ENCODE peak calls at places on chromosomes 2 and 18, in four cellular contexts. M, R, V and F are unnamed samples.

GRCh38 chr18:63025251-63025710 is 294.3 kb downstream of the BCL2 start:
- DNase-seq in R (no peak), V (peak; percentile 39), M (no peak), F (no peak)

GRCh38 chr2:21103274-21103891 is 20.4 kb upstream of the TDRD15 start:
- DNase-seq in V (no peak), R (no peak), M (no peak), F (no peak)

GRCh38 chr2:225274751-225275150 is 124.8 kb upstream of the NYAP2 start:
- DNase-seq in V (no peak), M (peak; percentile 3), R (peak; percentile 41), F (peak; percentile 1)

GRCh38 chr18:68840554-68841263 is 42.8 kb downstream of the CCDC102B start:
- DNase-seq in V (no peak), M (peak; percentile 58), R (peak; percentile 97), F (peak; percentile 87)

GRCh38 chr2:6184532-6185302 is 492.5 kb downstream of the SOX11 start:
- DNase-seq in R (peak; percentile 66), V (no peak), M (no peak), F (peak; percentile 21)

GRCh38 chr2:197309369-197310231 is 980 bp downstream of the ANKRD44 start:
- DNase-seq in M (peak; percentile 26), R (no peak), V (peak; percentile 41), F (no peak)

GRCh38 chr2:151040036-151040435 is 221.6 kb downstream of the RBM43 start:
- DNase-seq in M (peak; percentile 17), V (no peak), R (peak; percentile 20), F (peak; percentile 91)

GRCh38 chr2:72995420-72996151 is 75.9 kb downstream of the SFXN5 start:
- DNase-seq in M (no peak), R (no peak), V (no peak), F (no peak)

GRCh38 chr2:228699400-228699799 is 517.9 kb upstream of the SPHKAP start:
- DNase-seq in M (no peak), R (peak; percentile 6), V (no peak), F (peak; percentile 19)

GRCh38 chr2:25201265-25201664 is 32.9 kb upstream of the POMC start:
- DNase-seq in R (no peak), V (no peak), M (no peak), F (no peak)

GRCh38 chr2:10522726-10523405 is 74.7 kb upstream of the ODC1 start:
- DNase-seq in R (no peak), M (no peak), V (no peak), F (no peak)

GRCh38 chr2:85435220-85435958 is 16.9 kb downstream of the SH2D6 start:
- DNase-seq in V (no peak), R (no peak), M (no peak), F (no peak)

GRCh38 chr2:190844700-190845410 is 35.8 kb upstream of the GLS start:
- DNase-seq in V (no peak), M (no peak), R (no peak), F (no peak)

GRCh38 chr2:38264649-38265322 is 112.3 kb downstream of the ATL2 start:
- DNase-seq in R (no peak), V (no peak), M (no peak), F (peak; percentile 43)

GRCh38 chr2:121539722-121540469 is 9.2 kb downstream of the RNU4ATAC start:
- DNase-seq in M (no peak), V (no peak), R (peak; percentile 32), F (peak; percentile 43)

GRCh38 chr2:32278476-32278853 is 761 bp downstream of the YIPF4 start:
- DNase-seq in M (no peak), R (no peak), V (no peak), F (no peak)

GRCh38 chr2:68829764-68830163 is 41.4 kb downstream of the BMP10 start:
- DNase-seq in R (no peak), V (no peak), M (no peak), F (no peak)
- H3K4me3 ChIP-seq in R (no peak overlapping the region), V (no peak overlapping the region), M (no peak overlapping the region), F (no peak overlapping the region)

DNA sequence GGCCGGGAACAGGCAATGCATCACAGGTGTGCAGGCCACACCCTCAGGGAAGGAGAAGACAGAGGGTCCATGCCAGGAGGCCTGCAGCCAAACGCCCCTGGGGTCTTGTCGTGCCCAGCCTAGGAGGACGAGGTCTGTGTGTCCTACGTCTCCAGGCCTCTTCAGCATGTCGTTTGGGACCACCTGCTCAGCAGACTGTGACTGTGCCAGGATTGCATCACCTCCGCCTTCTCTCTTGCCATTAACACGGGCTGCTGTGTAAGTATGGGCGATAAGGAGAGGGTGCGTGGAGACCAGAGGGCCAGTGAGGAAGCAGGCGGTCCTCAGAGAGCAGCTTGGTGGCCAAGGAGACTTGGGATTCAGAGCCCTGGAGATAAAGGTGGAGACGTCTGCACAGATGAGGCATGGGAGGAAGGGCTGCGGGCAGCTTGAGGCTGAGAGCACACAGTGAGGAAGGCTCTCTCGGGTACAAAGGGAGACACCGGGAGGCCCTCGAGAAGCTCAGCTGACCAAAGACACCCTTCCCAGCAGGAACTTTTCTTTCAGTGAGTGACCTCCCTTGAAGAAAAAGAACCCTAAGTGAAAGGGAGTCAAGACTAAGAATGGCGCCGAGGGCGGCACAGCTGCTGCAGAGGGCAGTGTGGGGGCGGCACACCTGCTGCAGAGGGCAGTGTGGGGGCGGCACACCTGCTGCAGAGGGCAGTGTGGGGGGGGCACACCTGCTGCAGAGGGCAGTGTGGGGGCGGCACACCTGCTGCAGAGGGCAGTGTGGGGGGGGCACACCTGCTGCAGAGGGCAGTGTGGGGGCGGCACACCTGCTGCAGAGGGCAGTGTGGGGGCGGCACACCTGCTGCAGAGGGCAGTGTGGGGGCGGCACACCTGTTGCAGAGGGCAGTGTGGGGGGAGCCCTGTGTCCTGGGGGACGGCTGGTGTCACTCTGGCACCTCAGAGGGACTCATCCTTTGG is 37.2 kb upstream of the KLHL29 start:
- DNase-seq in V (no peak), M (no peak), R (no peak), F (no peak)
- TF ChIP-seq CTCF in V (no peak), M (no peak), R (no peak), F (no peak)

GRCh38 chr2:237414056-237414661 is at the start of gene COL6A3:
- DNase-seq in V (peak; percentile 56), R (peak; percentile 98), M (no peak), F (peak; percentile 97)
- H3K4me3 ChIP-seq in V (peak within 1 kb of the TSS; percentile 24), R (peak within 1 kb of the TSS; percentile 96), M (no peak within 1 kb of the TSS), F (peak within 1 kb of the TSS; percentile 96)

GRCh38 chr18:1062592-1062991 is 157.9 kb downstream of the ADCYAP1 start:
- DNase-seq in R (no peak), M (no peak), V (no peak), F (peak; percentile 2)
- TF ChIP-seq CTCF in R (no peak), M (no peak), V (no peak), F (peak; percentile 34)

DNA sequence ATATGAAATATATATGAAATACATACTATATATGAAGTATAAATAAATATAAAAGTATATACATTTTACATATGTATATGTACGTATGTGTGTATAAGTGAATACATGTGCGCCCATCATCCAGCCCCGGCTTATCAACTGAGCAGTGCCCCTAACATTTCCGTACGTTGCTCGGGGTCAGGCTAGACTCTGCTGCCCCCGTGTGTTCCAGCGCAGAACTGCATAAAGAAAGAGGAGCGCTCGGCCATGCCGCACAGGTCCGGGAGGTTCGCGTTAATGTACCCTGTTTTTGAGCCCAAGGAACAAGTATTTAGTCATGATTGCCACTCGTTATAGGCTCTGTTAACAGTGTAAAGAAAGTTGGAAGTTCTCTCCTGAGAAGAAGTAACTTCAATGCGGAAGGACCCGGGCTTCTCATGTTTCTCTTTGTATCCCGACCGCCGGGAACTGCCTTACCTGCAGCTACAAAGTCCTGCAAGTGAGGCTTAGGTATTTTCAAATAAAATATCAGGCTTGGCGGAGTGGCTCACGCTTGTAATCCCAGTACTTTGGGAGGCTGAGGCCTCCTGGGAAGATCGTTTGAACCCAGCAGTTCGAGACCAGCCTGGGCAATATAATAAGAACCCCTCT is 55.7 kb downstream of the CD8B2 start:
- DNase-seq in M (peak; percentile 70), V (peak; percentile 80), R (peak; percentile 19), F (peak; percentile 31)
- H3K4me3 ChIP-seq in M (no peak overlapping the region), V (peak overlapping the region; percentile 19), R (no peak overlapping the region), F (no peak overlapping the region)

DNA sequence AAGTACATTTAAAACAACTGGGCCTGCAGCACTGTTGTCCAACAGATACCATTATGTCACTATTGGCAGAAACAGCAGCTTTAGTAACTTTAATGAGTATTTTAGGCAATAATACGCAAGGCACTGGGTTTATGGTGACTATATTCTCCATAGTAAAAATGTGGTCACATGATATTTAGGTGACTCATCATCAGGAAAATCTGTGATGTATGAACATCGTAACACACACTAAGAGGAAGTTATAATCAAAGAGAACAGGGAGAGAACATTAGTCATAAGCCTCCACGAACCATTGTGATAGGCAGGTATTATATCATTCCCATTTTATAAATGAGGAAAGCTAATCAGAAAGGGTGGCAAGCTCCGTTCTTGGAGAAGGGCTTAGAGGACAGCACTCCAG is 36.9 kb downstream of the RAPH1 start:
- DNase-seq in R (peak; percentile 89), V (no peak), M (no peak), F (peak; percentile 65)
- TF ChIP-seq CTCF in R (no peak), V (no peak), M (no peak), F (no peak)

GRCh38 chr18:43933177-43933576 is 655.9 kb upstream of the SYT4 start:
- DNase-seq in V (no peak), R (no peak), M (no peak), F (no peak)
- H3K4me3 ChIP-seq in V (no peak overlapping the region), R (no peak overlapping the region), M (no peak overlapping the region), F (no peak overlapping the region)

GRCh38 chr2:65710779-65711295 is 278.4 kb upstream of the SPRED2 start:
- DNase-seq in V (no peak), R (peak; percentile 8), M (no peak), F (peak; percentile 3)

GRCh38 chr2:65710356-65710755 is 278.0 kb upstream of the SPRED2 start:
- DNase-seq in V (no peak), M (no peak), R (no peak), F (no peak)

GRCh38 chr2:65715328-65715727 is 282.9 kb upstream of the SPRED2 start:
- DNase-seq in M (no peak), V (no peak), R (no peak), F (no peak)

GRCh38 chr2:65708129-65708528 is 275.7 kb upstream of the SPRED2 start:
- DNase-seq in V (no peak), M (no peak), R (peak; percentile 36), F (peak; percentile 18)

DNA sequence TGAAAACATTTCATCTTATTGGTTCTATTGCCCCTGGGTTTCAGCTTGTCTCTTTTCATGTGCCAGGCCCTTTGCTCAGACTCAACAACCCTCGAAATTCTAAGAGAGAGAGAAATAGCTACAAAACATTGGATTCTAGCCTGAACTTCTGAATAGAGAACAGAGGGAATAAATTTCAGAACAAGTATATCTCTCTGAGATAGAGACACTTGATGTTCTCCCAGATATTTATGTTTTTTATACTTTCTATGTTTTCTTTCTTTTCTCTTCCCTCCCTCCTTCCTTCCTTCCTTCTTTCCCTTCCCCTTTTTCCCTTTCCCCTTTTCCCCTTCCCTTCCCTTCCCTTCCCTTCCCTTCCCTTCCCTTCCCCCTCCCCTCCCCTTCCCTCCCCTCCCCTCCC is 279.5 kb upstream of the SPRED2 start:
- DNase-seq in M (no peak), V (no peak), R (no peak), F (no peak)
- TF ChIP-seq CTCF in M (no peak), V (no peak), R (no peak), F (no peak)

DNA sequence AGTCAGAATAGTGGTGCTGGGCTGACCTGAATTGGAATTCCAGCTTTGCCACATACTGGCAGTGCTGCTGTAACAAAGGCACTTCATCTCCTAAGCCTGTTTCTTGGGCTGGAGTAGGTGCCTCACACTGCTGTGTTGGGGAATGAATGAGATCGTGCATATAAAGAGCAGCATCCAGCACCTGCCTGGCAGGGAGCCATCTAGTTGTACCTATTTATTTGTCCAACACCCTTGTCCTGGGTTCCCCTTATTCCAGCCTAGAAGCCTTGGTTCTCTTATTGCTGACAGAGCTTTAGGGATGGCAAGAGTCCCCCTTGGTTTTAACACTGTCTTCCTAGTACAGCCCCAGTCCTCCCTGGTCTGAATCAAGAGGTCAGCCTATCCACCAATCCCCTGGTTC is 275.3 kb upstream of the RAB12 start:
- DNase-seq in M (no peak), V (no peak), R (no peak), F (no peak)
- H3K4me3 ChIP-seq in M (no peak overlapping the region), V (no peak overlapping the region), R (no peak overlapping the region), F (no peak overlapping the region)

GRCh38 chr18:54279477-54280205 is 10.3 kb downstream of the POLI start:
- DNase-seq in V (no peak), M (no peak), R (no peak), F (no peak)
- TF ChIP-seq CTCF in V (no peak), M (no peak), R (no peak), F (no peak)